ENCODE peak calls at places on chromosomes 16 and 17, in four cellular contexts. S is left lung, F is ascending aorta, I is mammary epithelial cell. A is an unnamed sample.

GRCh38 chr16:10878644-10879498 is 1.9 kb downstream of the CIITA start:
- DNase-seq in I (peak; percentile 40), F (peak; percentile 74), S (peak; percentile 92), A (peak; percentile 47)

GRCh38 chr17:65294184-65294719 is 157.1 kb downstream of the RGS9 start:
- DNase-seq in I (peak; percentile 28), S (no peak), F (peak; percentile 71), A (peak; percentile 32)

GRCh38 chr17:62052765-62053338 is 12.2 kb downstream of the MED13 start:
- DNase-seq in S (no peak), F (no peak), I (no peak), A (no peak)

GRCh38 chr16:81869326-81869725 is 90.2 kb downstream of the PLCG2 start:
- DNase-seq in S (no peak), F (no peak), I (no peak), A (no peak)

GRCh38 chr17:73595068-73595865 is 49.0 kb downstream of the SDK2 start:
- DNase-seq in F (no peak), S (peak; percentile 72), I (peak; percentile 51), A (no peak)

GRCh38 chr17:39092672-39093250 is 58.7 kb downstream of the PLXDC1 start:
- DNase-seq in S (no peak), I (no peak), F (no peak), A (no peak)

GRCh38 chr16:85363881-85364280 is 249.2 kb upstream of the GSE1 start:
- DNase-seq in F (no peak), S (no peak), I (no peak), A (no peak)

GRCh38 chr16:69890114-69890890 is 60.8 kb upstream of the CLEC18A start:
- DNase-seq in F (peak; percentile 83), S (no peak), I (peak; percentile 27), A (no peak)

GRCh38 chr17:20083460-20083859 is 74.3 kb downstream of the SPECC1 start:
- DNase-seq in F (no peak), S (no peak), I (no peak), A (no peak)

GRCh38 chr16:75535211-75535843 is 581 bp downstream of the CHST5 start:
- DNase-seq in F (no peak), S (no peak), I (no peak), A (no peak)

GRCh38 chr16:78300469-78300868 is 201.0 kb downstream of the WWOX start:
- DNase-seq in S (no peak), I (no peak), F (no peak), A (no peak)

GRCh38 chr17:27456681-27457404 is 595 bp downstream of the KSR1 start:
- DNase-seq in F (no peak), S (peak; percentile 84), I (no peak), A (no peak)

GRCh38 chr16:12542818-12543699 is 260.6 kb downstream of the CPPED1 start:
- DNase-seq in S (no peak), I (no peak), F (no peak), A (no peak)

GRCh38 chr16:54342001-54342776 is 55.6 kb upstream of the IRX3 start:
- DNase-seq in F (no peak), I (peak; percentile 66), S (no peak), A (peak; percentile 81)

GRCh38 chr17:77644981-77645380 is 313.5 kb upstream of the TNRC6C start:
- DNase-seq in S (no peak), F (peak; percentile 38), I (no peak), A (no peak)

GRCh38 chr17:81381632-81382577 is 13.4 kb upstream of the BAHCC1 start:
- DNase-seq in S (peak; percentile 71), F (peak; percentile 60), I (no peak), A (no peak)

DNA sequence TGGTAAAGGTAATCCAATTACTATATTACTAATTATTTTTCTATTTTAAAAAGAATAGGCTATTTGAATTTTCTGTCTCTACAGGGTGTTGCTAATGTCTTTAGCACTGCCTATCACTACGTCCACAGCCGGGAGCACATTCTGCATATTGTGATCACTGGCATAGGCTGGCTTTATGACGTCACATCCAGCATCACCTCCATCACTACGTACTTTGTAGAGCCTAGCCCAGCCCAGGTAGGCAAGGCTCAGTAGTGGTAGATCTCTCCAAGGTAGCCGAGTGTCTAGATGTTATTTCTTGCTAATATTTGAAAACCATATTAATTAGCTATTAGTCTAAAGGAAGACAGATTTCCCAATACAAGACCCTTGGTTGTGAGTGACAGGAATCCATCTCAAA is 33.8 kb upstream of the NSRP1 start:
- DNase-seq in S (no peak), F (no peak), I (no peak), A (no peak)
- H3K4me1 ChIP-seq in S (no peaks in the 10 kb centered on the region), F (no peaks in the 10 kb centered on the region), I (no peaks in the 10 kb centered on the region), A (no peaks in the 10 kb centered on the region)

GRCh38 chr16:4481965-4482364 is 5.8 kb downstream of the HMOX2 start:
- DNase-seq in F (no peak), I (no peak), S (no peak), A (no peak)

GRCh38 chr16:4481526-4481925 is 5.3 kb downstream of the HMOX2 start:
- DNase-seq in F (no peak), S (no peak), I (no peak), A (no peak)

GRCh38 chr16:4475880-4476790 is at the start of gene HMOX2:
- DNase-seq in S (peak; percentile 98), I (peak; percentile 93), F (peak; percentile 95), A (peak; percentile 86)

GRCh38 chr16:4474192-4474961 is at the start of gene NMRAL1:
- DNase-seq in I (peak; percentile 90), S (peak; percentile 95), F (peak; percentile 94), A (peak; percentile 97)

GRCh38 chr16:4477966-4478365 is 1.8 kb downstream of the HMOX2 start:
- DNase-seq in S (no peak), F (no peak), I (peak; percentile 93), A (peak; percentile 49)
- TF ChIP-seq CTCF in S (no peak), F (no peak), I (peak; percentile 26), A (no peak)

DNA sequence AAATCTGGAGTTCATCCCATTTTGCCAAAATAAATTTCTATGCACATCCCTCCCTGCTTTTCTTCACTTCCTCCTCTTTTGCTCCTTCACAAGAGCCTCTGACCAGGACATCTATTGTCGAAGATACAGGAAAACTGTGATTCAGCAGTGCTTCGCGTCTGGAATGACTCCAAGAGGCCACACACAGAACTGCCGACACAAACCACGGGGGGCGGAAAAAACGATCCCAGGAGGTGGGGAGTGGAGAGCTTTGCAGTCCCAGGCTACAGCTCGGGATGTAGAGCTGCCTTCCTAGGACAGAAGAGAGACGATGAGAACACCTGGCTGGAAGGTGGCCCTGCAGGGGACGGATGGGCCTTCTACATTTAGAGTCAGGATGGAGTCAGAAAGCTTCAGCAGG is 102.8 kb downstream of the XYLT1 start:
- DNase-seq in F (no peak), S (no peak), I (no peak), A (no peak)
- H3K27ac ChIP-seq in F (no peak overlapping the region), S (no peak overlapping the region), I (no peak overlapping the region), A (no peak overlapping the region)

GRCh38 chr17:59848385-59848668 is 44.4 kb downstream of the TUBD1 start:
- DNase-seq in F (no peak), S (no peak), I (no peak), A (no peak)
- H3K4me1 ChIP-seq in F (no peaks in the 10 kb centered on the region), S (peaks cover 49% of the 10 kb centered on the region), I (peaks cover 51% of the 10 kb centered on the region), A (peaks cover 85% of the 10 kb centered on the region)

DNA sequence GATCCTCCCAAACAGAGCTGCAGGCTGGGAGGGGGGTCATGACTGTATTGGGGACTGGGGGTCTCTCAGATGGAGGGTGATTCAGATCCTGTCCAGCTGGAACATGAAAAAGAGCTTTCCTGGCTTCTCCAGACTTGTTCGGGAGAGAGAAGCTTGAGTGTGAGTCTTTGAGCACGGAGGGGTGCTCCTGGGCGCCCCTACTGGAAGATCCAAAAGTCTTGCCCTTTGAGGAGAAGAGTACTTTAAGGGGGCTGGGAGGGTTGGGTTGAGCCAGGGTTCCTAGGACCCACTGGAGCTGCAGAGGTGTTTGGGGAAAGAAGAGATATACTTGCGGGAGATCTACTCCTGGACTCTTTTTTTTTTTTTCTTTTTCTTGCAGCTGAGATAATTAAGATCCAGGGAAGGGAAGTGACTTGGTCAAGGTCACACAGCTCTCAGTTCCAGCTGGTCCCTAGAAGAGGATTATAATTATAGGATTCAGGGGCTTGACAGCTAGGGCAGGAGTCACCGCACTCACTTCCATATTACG is 8.4 kb downstream of the RARA start:
- DNase-seq in S (peak; percentile 58), I (peak; percentile 67), F (peak; percentile 85), A (no peak)
- TF ChIP-seq CTCF in S (peak; percentile 39), I (peak; percentile 77), F (peak; percentile 29), A (peak; percentile 71)

DNA sequence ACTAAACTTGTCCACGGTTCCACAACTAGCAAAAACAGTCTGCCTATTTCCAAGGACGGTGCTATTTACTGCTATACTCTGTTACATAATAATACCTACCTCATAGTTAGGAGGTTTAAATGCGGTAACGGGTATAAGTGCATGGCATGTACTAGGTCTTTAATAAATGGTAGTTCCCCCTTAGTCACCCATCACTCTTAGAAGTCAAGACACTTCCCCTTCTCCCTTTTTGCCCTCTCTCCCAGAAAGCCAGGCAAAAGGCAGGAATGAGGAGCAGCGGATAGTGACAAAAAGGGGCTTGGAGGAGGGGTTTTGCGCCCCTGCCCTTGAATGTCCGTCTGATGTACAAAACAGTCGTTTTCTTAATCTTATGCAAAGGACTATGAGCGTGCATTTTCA is 1.1 kb upstream of the LSM12 start:
- DNase-seq in S (no peak), F (no peak), I (no peak), A (no peak)
- H3K27ac ChIP-seq in S (peak overlapping the region; percentile 87), F (peak overlapping the region; percentile 95), I (no peak overlapping the region), A (no peak overlapping the region)

GRCh38 chr16:89040391-89040790 is 53.3 kb upstream of the ACSF3 start:
- DNase-seq in I (no peak), F (no peak), S (peak; percentile 39), A (no peak)
- H3K4me1 ChIP-seq in I (no peaks in the 10 kb centered on the region), F (no peaks in the 10 kb centered on the region), S (no peaks in the 10 kb centered on the region), A (no peaks in the 10 kb centered on the region)

GRCh38 chr16:23807028-23807427 is 28.8 kb upstream of the PRKCB start:
- DNase-seq in S (no peak), F (peak; percentile 69), I (no peak), A (no peak)

GRCh38 chr16:23803591-23804123 is 32.1 kb upstream of the PRKCB start:
- DNase-seq in I (peak; percentile 38), F (peak; percentile 64), S (peak; percentile 88), A (peak; percentile 30)

GRCh38 chr16:23796941-23797340 is 38.8 kb upstream of the PRKCB start:
- DNase-seq in F (no peak), I (no peak), S (no peak), A (no peak)

GRCh38 chr16:23801387-23801786 is 34.4 kb upstream of the PRKCB start:
- DNase-seq in F (peak; percentile 79), S (peak; percentile 86), I (peak; percentile 45), A (peak; percentile 59)
- TF ChIP-seq CTCF in F (peak; percentile 37), S (peak; percentile 64), I (peak; percentile 81), A (peak; percentile 71)